ENCODE peak calls at places on chromosomes 4 and X, in seven cellular contexts. One of them, this sample, is unnamed.

GRCh38 chr4:150072906-150073714 is 5.1 kb upstream of the DCLK2 start:
- DNase-seq in activated T-helper 1 cell treated with anti-CD3 and anti-CD28 coated beads, Interleukin-2, amount 50 U/mL, for 16 hours: no peak
- DNase-seq in stimulated activated CD8-positive, alpha-beta memory T cell treated with anti-CD3 and anti-CD28 coated beads, Interleukin-4, amount 100 ng/mL, for 24 hours: no peak
- DNase-seq in uterus: no peak
- DNase-seq in H7: no peak
- DNase-seq in HepG2: no peak
- DNase-seq in cerebellar nuclear complex: no peak
- DNase-seq in this sample: no peak

GRCh38 chrX:6748595-6748994 is 213.7 kb upstream of the VCX3A start:
- DNase-seq in H7: no peak
- DNase-seq in cerebellar nuclear complex: no peak
- DNase-seq in activated T-helper 1 cell treated with anti-CD3 and anti-CD28 coated beads, Interleukin-2, amount 50 U/mL, for 16 hours: no peak
- DNase-seq in HepG2: no peak
- DNase-seq in stimulated activated CD8-positive, alpha-beta memory T cell treated with anti-CD3 and anti-CD28 coated beads, Interleukin-4, amount 100 ng/mL, for 24 hours: no peak
- DNase-seq in uterus: no peak
- DNase-seq in this sample: no peak

GRCh38 chr4:114263233-114263632 is 283.8 kb upstream of the ARSJ start:
- DNase-seq in H7: no peak
- DNase-seq in HepG2: no peak
- DNase-seq in uterus: no peak
- DNase-seq in cerebellar nuclear complex: no peak
- DNase-seq in activated T-helper 1 cell treated with anti-CD3 and anti-CD28 coated beads, Interleukin-2, amount 50 U/mL, for 16 hours: no peak
- DNase-seq in stimulated activated CD8-positive, alpha-beta memory T cell treated with anti-CD3 and anti-CD28 coated beads, Interleukin-4, amount 100 ng/mL, for 24 hours: no peak
- DNase-seq in this sample: no peak

GRCh38 chrX:9955506-9955905 is 11.7 kb upstream of the CLDN34 start:
- DNase-seq in HepG2: no peak
- DNase-seq in H7: no peak
- DNase-seq in stimulated activated CD8-positive, alpha-beta memory T cell treated with anti-CD3 and anti-CD28 coated beads, Interleukin-4, amount 100 ng/mL, for 24 hours: no peak
- DNase-seq in uterus: no peak
- DNase-seq in cerebellar nuclear complex: no peak
- DNase-seq in activated T-helper 1 cell treated with anti-CD3 and anti-CD28 coated beads, Interleukin-2, amount 50 U/mL, for 16 hours: no peak
- DNase-seq in this sample: no peak

GRCh38 chr4:1472911-1473518 is 66.8 kb upstream of the NKX1-1 start:
- DNase-seq in uterus: no peak
- DNase-seq in H7: peak; percentile 45
- DNase-seq in cerebellar nuclear complex: no peak
- DNase-seq in HepG2: no peak
- DNase-seq in activated T-helper 1 cell treated with anti-CD3 and anti-CD28 coated beads, Interleukin-2, amount 50 U/mL, for 16 hours: no peak
- DNase-seq in stimulated activated CD8-positive, alpha-beta memory T cell treated with anti-CD3 and anti-CD28 coated beads, Interleukin-4, amount 100 ng/mL, for 24 hours: no peak
- DNase-seq in this sample: no peak

GRCh38 chr4:15162465-15163283 is 160.4 kb downstream of the CPEB2 start:
- DNase-seq in cerebellar nuclear complex: no peak
- DNase-seq in HepG2: peak; percentile 15
- DNase-seq in uterus: no peak
- DNase-seq in stimulated activated CD8-positive, alpha-beta memory T cell treated with anti-CD3 and anti-CD28 coated beads, Interleukin-4, amount 100 ng/mL, for 24 hours: no peak
- DNase-seq in H7: no peak
- DNase-seq in activated T-helper 1 cell treated with anti-CD3 and anti-CD28 coated beads, Interleukin-2, amount 50 U/mL, for 16 hours: no peak
- DNase-seq in this sample: no peak

GRCh38 chr4:10198365-10198764 is 81.8 kb upstream of the WDR1 start:
- DNase-seq in H7: no peak
- DNase-seq in cerebellar nuclear complex: no peak
- DNase-seq in uterus: no peak
- DNase-seq in stimulated activated CD8-positive, alpha-beta memory T cell treated with anti-CD3 and anti-CD28 coated beads, Interleukin-4, amount 100 ng/mL, for 24 hours: no peak
- DNase-seq in HepG2: no peak
- DNase-seq in activated T-helper 1 cell treated with anti-CD3 and anti-CD28 coated beads, Interleukin-2, amount 50 U/mL, for 16 hours: no peak
- DNase-seq in this sample: no peak

GRCh38 chr4:159174645-159175147 is 71.8 kb downstream of the RAPGEF2 start:
- DNase-seq in stimulated activated CD8-positive, alpha-beta memory T cell treated with anti-CD3 and anti-CD28 coated beads, Interleukin-4, amount 100 ng/mL, for 24 hours: no peak
- DNase-seq in activated T-helper 1 cell treated with anti-CD3 and anti-CD28 coated beads, Interleukin-2, amount 50 U/mL, for 16 hours: no peak
- DNase-seq in H7: no peak
- DNase-seq in uterus: no peak
- DNase-seq in HepG2: no peak
- DNase-seq in cerebellar nuclear complex: no peak
- DNase-seq in this sample: no peak

GRCh38 chr4:142728209-142728608 is 117.9 kb downstream of the INPP4B start:
- DNase-seq in HepG2: no peak
- DNase-seq in activated T-helper 1 cell treated with anti-CD3 and anti-CD28 coated beads, Interleukin-2, amount 50 U/mL, for 16 hours: no peak
- DNase-seq in stimulated activated CD8-positive, alpha-beta memory T cell treated with anti-CD3 and anti-CD28 coated beads, Interleukin-4, amount 100 ng/mL, for 24 hours: no peak
- DNase-seq in cerebellar nuclear complex: no peak
- DNase-seq in H7: no peak
- DNase-seq in uterus: no peak
- DNase-seq in this sample: no peak

GRCh38 chr4:125741825-125742452 is 427.2 kb downstream of the FAT4 start:
- DNase-seq in stimulated activated CD8-positive, alpha-beta memory T cell treated with anti-CD3 and anti-CD28 coated beads, Interleukin-4, amount 100 ng/mL, for 24 hours: no peak
- DNase-seq in HepG2: peak; percentile 1
- DNase-seq in cerebellar nuclear complex: no peak
- DNase-seq in H7: peak; percentile 39
- DNase-seq in uterus: no peak
- DNase-seq in activated T-helper 1 cell treated with anti-CD3 and anti-CD28 coated beads, Interleukin-2, amount 50 U/mL, for 16 hours: no peak
- DNase-seq in this sample: no peak

GRCh38 chr4:13294961-13295605 is 189.1 kb downstream of the RAB28 start:
- DNase-seq in cerebellar nuclear complex: no peak
- DNase-seq in H7: no peak
- DNase-seq in uterus: no peak
- DNase-seq in stimulated activated CD8-positive, alpha-beta memory T cell treated with anti-CD3 and anti-CD28 coated beads, Interleukin-4, amount 100 ng/mL, for 24 hours: no peak
- DNase-seq in activated T-helper 1 cell treated with anti-CD3 and anti-CD28 coated beads, Interleukin-2, amount 50 U/mL, for 16 hours: no peak
- DNase-seq in HepG2: peak; percentile 79
- DNase-seq in this sample: no peak

GRCh38 chrX:136162827-136163427 is 15.6 kb downstream of the FHL1 start:
- DNase-seq in uterus: peak; percentile 57
- DNase-seq in HepG2: peak; percentile 13
- DNase-seq in activated T-helper 1 cell treated with anti-CD3 and anti-CD28 coated beads, Interleukin-2, amount 50 U/mL, for 16 hours: no peak
- DNase-seq in stimulated activated CD8-positive, alpha-beta memory T cell treated with anti-CD3 and anti-CD28 coated beads, Interleukin-4, amount 100 ng/mL, for 24 hours: peak; percentile 13
- DNase-seq in cerebellar nuclear complex: no peak
- DNase-seq in H7: peak; percentile 28
- DNase-seq in this sample: peak; percentile 61

GRCh38 chr4:105956566-105956965 is 61.3 kb downstream of the NPNT start:
- DNase-seq in uterus: no peak
- DNase-seq in HepG2: no peak
- DNase-seq in cerebellar nuclear complex: no peak
- DNase-seq in H7: no peak
- DNase-seq in stimulated activated CD8-positive, alpha-beta memory T cell treated with anti-CD3 and anti-CD28 coated beads, Interleukin-4, amount 100 ng/mL, for 24 hours: no peak
- DNase-seq in activated T-helper 1 cell treated with anti-CD3 and anti-CD28 coated beads, Interleukin-2, amount 50 U/mL, for 16 hours: no peak
- DNase-seq in this sample: no peak

GRCh38 chr4:7330031-7330596 is 104.6 kb downstream of the PSAPL1 start:
- DNase-seq in stimulated activated CD8-positive, alpha-beta memory T cell treated with anti-CD3 and anti-CD28 coated beads, Interleukin-4, amount 100 ng/mL, for 24 hours: no peak
- DNase-seq in activated T-helper 1 cell treated with anti-CD3 and anti-CD28 coated beads, Interleukin-2, amount 50 U/mL, for 16 hours: no peak
- DNase-seq in cerebellar nuclear complex: no peak
- DNase-seq in HepG2: no peak
- DNase-seq in uterus: no peak
- DNase-seq in H7: no peak
- DNase-seq in this sample: no peak

GRCh38 chr4:154189346-154189745 is 302.3 kb downstream of the DCHS2 start:
- DNase-seq in activated T-helper 1 cell treated with anti-CD3 and anti-CD28 coated beads, Interleukin-2, amount 50 U/mL, for 16 hours: no peak
- DNase-seq in HepG2: no peak
- DNase-seq in uterus: no peak
- DNase-seq in stimulated activated CD8-positive, alpha-beta memory T cell treated with anti-CD3 and anti-CD28 coated beads, Interleukin-4, amount 100 ng/mL, for 24 hours: no peak
- DNase-seq in cerebellar nuclear complex: no peak
- DNase-seq in H7: no peak
- DNase-seq in this sample: no peak

GRCh38 chr4:22637306-22637705 is 55.4 kb upstream of the GBA3 start:
- DNase-seq in stimulated activated CD8-positive, alpha-beta memory T cell treated with anti-CD3 and anti-CD28 coated beads, Interleukin-4, amount 100 ng/mL, for 24 hours: no peak
- DNase-seq in H7: no peak
- DNase-seq in HepG2: no peak
- DNase-seq in cerebellar nuclear complex: no peak
- DNase-seq in activated T-helper 1 cell treated with anti-CD3 and anti-CD28 coated beads, Interleukin-2, amount 50 U/mL, for 16 hours: no peak
- DNase-seq in uterus: no peak
- DNase-seq in this sample: no peak

This sample was measured in ovary.